ENCODE peak calls at places on chromosomes 6 and 20, in seven cellular contexts. J, I, V, F, X, O and D are unnamed samples. For H3K27me3, the result is how much of the 10 kb centered on the place peaks cover.

GRCh38 chr6:32668226-32668747 is 1.8 kb upstream of the HLA-DQB1 start:
- DNase-seq in J (peak), I (no peak), V (peak), F (peak), X (no peak), O (peak), D (no peak)

GRCh38 chr20:62572980-62573379 is 69.3 kb upstream of the SLCO4A1 start:
- DNase-seq in J (no peak), I (no peak), V (no peak), F (no peak), X (no peak), O (no peak), D (no peak)

GRCh38 chr6:27592481-27593199 is 119.7 kb upstream of the ZNF184 start:
- DNase-seq in J (no peak), I (peak), V (peak), F (no peak), X (no peak), O (no peak), D (peak)

GRCh38 chr6:21664263-21665081 is 70.9 kb downstream of the SOX4 start:
- DNase-seq in J (no peak), I (no peak), V (no peak), F (peak), X (no peak), O (peak), D (peak)

GRCh38 chr6:111238464-111239119 is 151.3 kb downstream of the SLC16A10 start:
- DNase-seq in J (no peak), I (no peak), V (peak), F (no peak), X (peak), O (no peak), D (peak)

GRCh38 chr20:59434950-59435349 is 134.5 kb downstream of the EDN3 start:
- DNase-seq in J (no peak), I (no peak), V (no peak), F (no peak), X (no peak), O (no peak), D (no peak)

GRCh38 chr20:2946988-2947961 is 74.0 kb downstream of the PTPRA start:
- DNase-seq in J (no peak), I (peak), V (peak), F (no peak), X (no peak), O (no peak), D (no peak)

GRCh38 chr6:130893766-130894165 is 66.6 kb downstream of the SMLR1 start:
- DNase-seq in J (no peak), I (no peak), V (no peak), F (no peak), X (no peak), O (no peak), D (no peak)

GRCh38 chr6:148235446-148235845 is 107.2 kb upstream of the SASH1 start:
- DNase-seq in J (no peak), I (no peak), V (peak), F (no peak), X (no peak), O (no peak), D (no peak)

GRCh38 chr6:15621203-15622044 is 41.4 kb downstream of the DTNBP1 start:
- DNase-seq in J (peak), I (no peak), V (peak), F (peak), X (no peak), O (peak), D (no peak)

GRCh38 chr6:52512199-52512598 is 64.7 kb downstream of the TRAM2 start:
- DNase-seq in J (no peak), I (peak), V (peak), F (peak), X (peak), O (peak), D (peak)
- H3K4me3 ChIP-seq in J (no peak), I (no peak), V (no peak), F (no peak), X (no peak), O (no peak), D (no peak)

DNA sequence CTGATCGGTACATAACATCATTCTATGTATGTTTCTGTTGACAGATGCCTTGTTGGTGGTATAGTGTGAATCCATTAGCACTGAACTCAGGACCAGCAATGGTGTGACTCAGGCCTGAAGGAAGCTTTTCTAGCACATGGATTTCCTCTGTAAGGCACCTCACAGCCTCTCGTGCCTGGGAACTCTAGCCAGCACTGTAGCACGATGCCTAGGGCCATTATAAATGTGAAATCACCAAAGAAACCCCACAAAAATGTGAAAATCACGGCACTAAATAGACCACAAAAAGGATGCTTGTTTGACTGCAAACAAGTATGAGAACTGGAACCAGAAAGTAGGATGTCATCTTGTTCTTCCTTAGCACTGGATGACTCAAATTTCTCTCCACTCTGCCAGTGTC is 63.7 kb upstream of the NKX2-2 start:
- DNase-seq in J (no peak), I (no peak), V (no peak), F (no peak), X (no peak), O (no peak), D (no peak)
- H3K27me3 ChIP-seq in J (under half), I (under half), V (under half), F (under half), X (under half), O (under half), D (under half)

GRCh38 chr20:4150095-4150492 is 134.7 kb upstream of the RNF24 start:
- DNase-seq in J (no peak), I (no peak), V (peak), F (no peak), X (no peak), O (no peak), D (no peak)
- H3K4me3 ChIP-seq in J (peak), I (peak), V (peak), F (peak), X (peak), O (peak), D (no peak)

DNA sequence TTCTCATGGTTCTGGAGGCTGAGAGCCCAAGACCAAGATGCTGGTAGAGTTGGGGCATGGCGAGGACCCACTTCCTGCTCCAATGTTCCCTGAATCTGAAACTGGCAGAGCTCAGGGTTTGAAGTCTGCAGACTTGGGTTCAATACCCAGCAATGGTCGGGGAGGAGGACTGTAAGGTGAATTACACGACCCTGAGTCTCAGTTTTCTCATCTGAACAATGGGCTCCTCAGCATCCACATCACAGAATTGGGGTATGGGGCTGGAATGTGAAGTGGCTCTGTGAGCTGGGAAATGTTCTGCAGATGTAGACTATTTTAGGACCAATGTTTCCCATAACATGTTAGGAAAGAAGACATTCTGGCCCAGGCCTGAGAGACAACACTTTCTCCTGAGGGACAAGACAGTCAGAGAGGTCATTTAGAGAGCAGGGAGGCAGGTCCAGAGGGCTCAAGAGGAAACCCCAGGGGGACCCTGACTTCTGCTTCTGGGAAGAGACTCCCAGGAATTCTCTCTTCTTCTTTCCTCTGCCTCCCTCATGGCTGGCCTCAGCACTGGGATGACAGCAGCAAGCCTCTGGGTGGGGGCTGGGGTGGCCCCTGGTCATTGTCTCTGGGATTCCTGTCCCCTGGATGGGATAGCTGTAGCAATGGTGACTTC is 141.3 kb upstream of the PMEPA1 start:
- DNase-seq in J (no peak), I (no peak), V (no peak), F (peak), X (no peak), O (no peak), D (no peak)
- H3K27me3 ChIP-seq in J (under half), I (under half), V (under half), F (under half), X (under half), O (under half), D (under half)

DNA sequence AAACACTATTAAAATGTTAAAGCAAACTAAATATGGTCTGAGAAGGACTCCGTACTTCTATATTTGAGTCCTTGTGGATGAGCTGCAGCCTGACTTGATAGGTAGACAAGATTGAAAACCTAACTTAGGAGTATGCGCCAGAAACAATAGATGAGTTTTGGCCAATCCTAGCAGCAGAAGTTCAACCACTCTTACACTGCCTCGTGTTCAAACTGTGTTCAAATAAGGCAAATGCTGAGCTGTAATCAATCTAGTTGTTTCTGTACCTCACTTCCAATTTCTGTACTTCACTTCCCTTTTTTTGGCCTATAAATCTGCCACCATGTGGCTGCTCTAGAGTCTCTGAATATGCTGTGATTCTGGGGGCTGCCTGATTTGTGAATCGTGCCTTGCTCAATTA is 13.2 kb upstream of the SERINC1 start:
- DNase-seq in J (no peak), I (no peak), V (no peak), F (no peak), X (no peak), O (no peak), D (no peak)
- H3K4me3 ChIP-seq in J (no peak), I (no peak), V (no peak), F (no peak), X (no peak), O (no peak), D (no peak)